ENCODE peak calls at places on chromosomes 2 and 18, in eight cellular contexts. G is testis, V is NCI-H1105 treated with DMSO at 0.1 percent for 48 hours, S is nucleus accumbens, M is GM10248, W is A549, L is G401, E is epithelial cell of esophagus. Z is an unnamed sample.

GRCh38 chr18:25646971-25647370 is 295.0 kb upstream of the ZNF521 start:
- DNase-seq in V (no peak), M (no peak), G (no peak), W (no peak), L (no peak), E (no peak), S (no peak), Z (no peak)

GRCh38 chr18:62521082-62521481 is 1.7 kb upstream of the ZCCHC2 start:
- DNase-seq in E (no peak), V (no peak), L (no peak), M (no peak), G (no peak), S (no peak), W (no peak), Z (no peak)

GRCh38 chr2:21038403-21039073 is 5.3 kb downstream of the APOB start:
- DNase-seq in L (no peak), V (no peak), M (no peak), E (peak), G (no peak), W (no peak), S (no peak), Z (no peak)

GRCh38 chr18:62612721-62613120 is 89.9 kb downstream of the ZCCHC2 start:
- DNase-seq in M (no peak), L (no peak), W (no peak), E (no peak), G (no peak), V (no peak), S (no peak), Z (no peak)

GRCh38 chr2:233832869-233833812 is 21.2 kb downstream of the HJURP start:
- DNase-seq in G (peak), V (peak), E (peak), W (peak), S (no peak), L (peak), M (peak), Z (no peak)

GRCh38 chr2:73176205-73176880 is 26.0 kb upstream of the NOTO start:
- DNase-seq in L (peak), W (no peak), M (no peak), G (no peak), S (no peak), E (no peak), V (no peak), Z (no peak)

GRCh38 chr2:191666733-191667132 is 11.2 kb upstream of the NABP1 start:
- DNase-seq in G (no peak), M (peak), V (no peak), W (no peak), S (no peak), L (no peak), E (no peak), Z (no peak)

GRCh38 chr2:7191927-7192326 is 274.7 kb downstream of the RNF144A start:
- DNase-seq in M (no peak), G (no peak), V (no peak), L (no peak), S (no peak), W (peak), E (peak), Z (no peak)

GRCh38 chr2:187438459-187438858 is 9.6 kb downstream of the CALCRL start:
- DNase-seq in S (no peak), L (no peak), W (no peak), E (no peak), V (no peak), M (no peak), G (no peak), Z (no peak)

GRCh38 chr2:233346374-233346773 is 7.9 kb upstream of the DGKD start:
- DNase-seq in E (no peak), M (no peak), V (no peak), L (no peak), S (no peak), G (no peak), W (no peak), Z (no peak)

GRCh38 chr2:221569342-221570278 is 2.5 kb downstream of the EPHA4 start:
- DNase-seq in W (no peak), S (no peak), G (no peak), L (peak), M (no peak), V (peak), E (no peak), Z (no peak)

GRCh38 chr2:71932027-71932779 is 215.5 kb downstream of the CYP26B1 start:
- DNase-seq in M (peak), V (no peak), S (no peak), E (no peak), G (no peak), L (no peak), W (no peak), Z (no peak)

GRCh38 chr2:121162893-121163292 is 122.1 kb downstream of the TFCP2L1 start:
- DNase-seq in S (no peak), L (no peak), W (no peak), G (no peak), V (no peak), E (no peak), M (no peak), Z (no peak)

GRCh38 chr18:12516049-12516677 is 108.4 kb downstream of the PRELID3A start:
- DNase-seq in V (no peak), L (peak), G (no peak), E (no peak), W (no peak), S (no peak), M (no peak), Z (no peak)

GRCh38 chr2:53802617-53803115 is 15.8 kb downstream of the ERLEC1 start:
- DNase-seq in G (no peak), M (no peak), L (no peak), E (no peak), V (no peak), S (no peak), W (no peak), Z (no peak)

GRCh38 chr2:25808006-25808383 is 70.3 kb downstream of the ASXL2 start:
- DNase-seq in G (no peak), S (no peak), M (no peak), L (no peak), W (no peak), V (no peak), E (peak), Z (no peak)

GRCh38 chr2:213015387-213016165 is 135.8 kb downstream of the IKZF2 start:
- DNase-seq in M (peak), L (no peak), G (no peak), V (no peak), S (no peak), W (no peak), E (no peak), Z (no peak)

GRCh38 chr2:232438951-232439757 is 16.8 kb upstream of the ALPI start:
- DNase-seq in W (no peak), M (no peak), V (peak), S (no peak), E (peak), G (peak), L (peak), Z (no peak)

GRCh38 chr2:43340066-43340465 is 113.7 kb upstream of the ZFP36L2 start:
- DNase-seq in E (peak), M (no peak), G (no peak), W (peak), L (no peak), V (no peak), S (no peak), Z (no peak)

GRCh38 chr2:62968668-62969067 is 82.0 kb upstream of the OTX1 start:
- DNase-seq in G (no peak), E (peak), S (no peak), L (peak), V (no peak), M (no peak), W (no peak), Z (no peak)

GRCh38 chr18:33212363-33212762 is 228.2 kb downstream of the CCDC178 start:
- DNase-seq in W (no peak), M (no peak), E (peak), V (peak), G (no peak), L (no peak), S (no peak), Z (no peak)

GRCh38 chr18:49865401-49865800 is 52.1 kb upstream of the ACAA2 start:
- DNase-seq in V (peak), W (no peak), S (no peak), G (no peak), E (peak), L (no peak), M (no peak), Z (no peak)

GRCh38 chr2:190717764-190718651 is 69.1 kb downstream of the NAB1 start:
- DNase-seq in G (no peak), E (no peak), M (no peak), S (no peak), L (no peak), V (peak), W (no peak), Z (no peak)

GRCh38 chr2:88283886-88284511 is 113.9 kb downstream of the THNSL2 start:
- DNase-seq in W (no peak), S (no peak), M (no peak), E (no peak), G (no peak), L (no peak), V (no peak), Z (no peak)

GRCh38 chr18:75269696-75270095 is 59.1 kb downstream of the TSHZ1 start:
- DNase-seq in S (no peak), E (no peak), W (no peak), V (no peak), M (no peak), L (no peak), G (no peak), Z (no peak)

GRCh38 chr2:71067567-71068217 is 756 bp upstream of the NAGK start:
- DNase-seq in V (no peak), M (peak), S (no peak), L (no peak), G (no peak), E (no peak), W (no peak), Z (no peak)

GRCh38 chr18:43341014-43341413 is 63.7 kb upstream of the SYT4 start:
- DNase-seq in E (no peak), M (no peak), W (no peak), G (peak), S (no peak), V (no peak), L (no peak), Z (no peak)

GRCh38 chr18:903703-904102 is 968 bp upstream of the ADCYAP1 start:
- DNase-seq in W (no peak), E (peak), G (peak), S (no peak), M (no peak), L (no peak), V (no peak), Z (no peak)

GRCh38 chr18:65750421-65751144 is at the start of gene CDH7:
- DNase-seq in M (no peak), V (peak), E (peak), W (no peak), L (peak), G (peak), S (peak), Z (no peak)

GRCh38 chr2:216775043-216775453 is 79.7 kb upstream of the IGFBP5 start:
- DNase-seq in S (no peak), E (peak), L (no peak), V (no peak), M (no peak), W (peak), G (no peak), Z (no peak)

GRCh38 chr2:180571559-180571958 is 408.8 kb upstream of the UBE2E3 start:
- DNase-seq in V (no peak), G (no peak), E (peak), L (no peak), M (no peak), W (no peak), S (no peak), Z (no peak)

GRCh38 chr18:29651121-29651675 is 1391.3 kb downstream of the DSC3 start:
- DNase-seq in M (no peak), G (no peak), V (no peak), W (no peak), S (no peak), E (peak), L (no peak), Z (no peak)

GRCh38 chr2:8337321-8337720 is 344.5 kb upstream of the ID2 start:
- DNase-seq in L (no peak), V (no peak), E (no peak), W (no peak), M (no peak), G (no peak), S (no peak), Z (no peak)

GRCh38 chr2:6493669-6494068 is 372.0 kb downstream of the CMPK2 start:
- DNase-seq in V (no peak), S (no peak), L (no peak), M (no peak), G (no peak), E (no peak), W (no peak), Z (no peak)

GRCh38 chr2:56299166-56299806 is 115.5 kb downstream of the CCDC85A start:
- DNase-seq in E (no peak), G (no peak), V (no peak), W (no peak), M (no peak), S (no peak), L (peak), Z (no peak)

GRCh38 chr18:79800353-79801180 is 2.8 kb downstream of the KCNG2 start:
- DNase-seq in M (no peak), S (no peak), V (no peak), L (no peak), E (no peak), W (no peak), G (no peak), Z (no peak)

GRCh38 chr2:173021939-173022371 is 53.7 kb upstream of the MAP3K20 start:
- DNase-seq in G (no peak), V (no peak), L (no peak), S (no peak), W (peak), E (peak), M (no peak), Z (no peak)

GRCh38 chr18:28511421-28511821 is 334.5 kb upstream of the CDH2 start:
- DNase-seq in E (peak), W (no peak), L (no peak), V (no peak), M (no peak), S (no peak), G (no peak), Z (no peak)

GRCh38 chr2:232522014-232522854 is 2.0 kb downstream of the PRSS56 start:
- DNase-seq in L (peak), S (peak), V (no peak), M (peak), W (peak), G (peak), E (peak), Z (peak)

GRCh38 chr2:28088970-28089369 is 198.4 kb downstream of the BABAM2 start:
- DNase-seq in W (peak), L (no peak), M (no peak), E (peak), V (no peak), S (no peak), G (no peak), Z (no peak)

Z was measured in C1 segment of cervical spinal cord.